ENCODE peak calls at places on chromosomes 12 and 14, in nine cellular contexts. U, K, S, O, P, Y, H, J and R are unnamed samples. For H3K9me3, the result is how much of the 10 kb centered on the place peaks cover.

GRCh38 chr12:101168000-101168399 is 42.0 kb downstream of the SLC5A8 start:
- DNase-seq in U (no peak), K (no peak), S (no peak), O (no peak), P (no peak), Y (no peak), H (no peak), J (no peak), R (no peak)

GRCh38 chr14:68020999-68021663 is 201.6 kb downstream of the RAD51B start:
- DNase-seq in U (no peak), K (no peak), S (no peak), O (no peak), P (no peak), Y (no peak), H (no peak), J (no peak), R (no peak)

GRCh38 chr12:53764630-53765029 is 12.9 kb upstream of the CISTR start:
- DNase-seq in U (no peak), K (no peak), S (no peak), O (no peak), P (no peak), Y (no peak), H (no peak), J (no peak), R (no peak)

GRCh38 chr12:33296529-33296928 is 143.1 kb downstream of the SYT10 start:
- DNase-seq in U (no peak), K (no peak), S (no peak), O (no peak), P (no peak), Y (no peak), H (no peak), J (no peak), R (no peak)

GRCh38 chr14:58796201-58796600 is 158.4 kb downstream of the DACT1 start:
- DNase-seq in U (no peak), K (no peak), S (no peak), O (no peak), P (no peak), Y (no peak), H (no peak), J (no peak), R (no peak)

GRCh38 chr14:43418314-43418713 is 1088.8 kb downstream of the FSCB start:
- DNase-seq in U (no peak), K (no peak), S (no peak), O (no peak), P (no peak), Y (no peak), H (no peak), J (no peak), R (no peak)

GRCh38 chr12:27324452-27324999 is 8.1 kb upstream of the BMAL2 start:
- DNase-seq in U (no peak), K (no peak), S (no peak), O (no peak), P (peak), Y (no peak), H (no peak), J (no peak), R (no peak)

GRCh38 chr12:79692249-79692619 is 1.5 kb upstream of the PAWR start:
- DNase-seq in U (no peak), K (no peak), S (no peak), O (no peak), P (no peak), Y (no peak), H (no peak), J (no peak), R (no peak)

GRCh38 chr14:105499256-105500035 is 8.4 kb downstream of the TEDC1 start:
- DNase-seq in U (no peak), K (peak), S (peak), O (no peak), P (no peak), Y (no peak), H (no peak), J (no peak), R (no peak)

GRCh38 chr14:38951451-38951850 is 151.6 kb downstream of the SEC23A start:
- DNase-seq in U (no peak), K (no peak), S (no peak), O (no peak), P (peak), Y (no peak), H (no peak), J (no peak), R (peak)

GRCh38 chr14:103070971-103071542 is 13.0 kb upstream of the LBHD2 start:
- DNase-seq in U (no peak), K (no peak), S (peak), O (no peak), P (peak), Y (no peak), H (peak), J (no peak), R (no peak)

GRCh38 chr12:49288412-49288853 is 6.5 kb upstream of the PRPH start:
- DNase-seq in U (no peak), K (peak), S (no peak), O (peak), P (peak), Y (peak), H (no peak), J (peak), R (peak)

GRCh38 chr14:100879194-100879593 is 24.3 kb downstream of the RTL1 start:
- DNase-seq in U (no peak), K (no peak), S (peak), O (no peak), P (no peak), Y (no peak), H (no peak), J (no peak), R (no peak)

GRCh38 chr14:81819344-81819743 is 285.7 kb upstream of the SEL1L start:
- DNase-seq in U (no peak), K (no peak), S (no peak), O (no peak), P (no peak), Y (no peak), H (no peak), J (no peak), R (no peak)

GRCh38 chr12:108576660-108577234 is 14.4 kb downstream of the ISCU start:
- DNase-seq in U (no peak), K (no peak), S (no peak), O (no peak), P (no peak), Y (no peak), H (no peak), J (no peak), R (no peak)

GRCh38 chr12:113285679-113286645 is 48.9 kb downstream of the SLC8B1 start:
- DNase-seq in U (no peak), K (no peak), S (no peak), O (no peak), P (no peak), Y (no peak), H (no peak), J (no peak), R (no peak)

GRCh38 chr12:32069071-32069470 is 37.6 kb upstream of the BICD1 start:
- DNase-seq in U (no peak), K (no peak), S (no peak), O (no peak), P (peak), Y (no peak), H (no peak), J (no peak), R (no peak)

GRCh38 chr12:524167-524951 is 64.6 kb downstream of the B4GALNT3 start:
- DNase-seq in U (no peak), K (no peak), S (no peak), O (no peak), P (no peak), Y (no peak), H (peak), J (peak), R (no peak)

GRCh38 chr14:61653507-61653906 is 41.8 kb upstream of the HIF1A start:
- DNase-seq in U (no peak), K (peak), S (peak), O (no peak), P (peak), Y (no peak), H (no peak), J (no peak), R (peak)

GRCh38 chr12:27614866-27615265 is 81.4 kb upstream of the REP15 start:
- DNase-seq in U (no peak), K (no peak), S (no peak), O (no peak), P (no peak), Y (no peak), H (no peak), J (no peak), R (no peak)

GRCh38 chr12:28137414-28137813 is 52.8 kb upstream of the CCDC91 start:
- DNase-seq in U (no peak), K (no peak), S (no peak), O (no peak), P (no peak), Y (no peak), H (no peak), J (no peak), R (no peak)

GRCh38 chr12:101078144-101078543 is 131.9 kb downstream of the SLC5A8 start:
- DNase-seq in U (no peak), K (no peak), S (no peak), O (peak), P (no peak), Y (no peak), H (no peak), J (no peak), R (no peak)

GRCh38 chr12:5988659-5989116 is 43.6 kb upstream of the ANO2 start:
- DNase-seq in U (peak), K (peak), S (peak), O (peak), P (peak), Y (peak), H (peak), J (peak), R (peak)

GRCh38 chr12:8037947-8038346 is 5.4 kb downstream of the FOXJ2 start:
- DNase-seq in U (no peak), K (no peak), S (no peak), O (no peak), P (no peak), Y (no peak), H (no peak), J (no peak), R (no peak)

GRCh38 chr12:124321556-124322270 is 26.8 kb downstream of the RFLNA start:
- DNase-seq in U (no peak), K (no peak), S (no peak), O (no peak), P (peak), Y (no peak), H (no peak), J (no peak), R (no peak)

GRCh38 chr14:69226178-69226577 is 33.8 kb upstream of the GALNT16 start:
- DNase-seq in U (no peak), K (no peak), S (no peak), O (no peak), P (no peak), Y (no peak), H (no peak), J (no peak), R (no peak)

GRCh38 chr12:86138770-86139169 is 117.4 kb downstream of the MGAT4C start:
- DNase-seq in U (no peak), K (no peak), S (no peak), O (no peak), P (no peak), Y (no peak), H (no peak), J (no peak), R (no peak)

GRCh38 chr12:106332536-106332935 is 25.0 kb upstream of the POLR3B start:
- DNase-seq in U (no peak), K (no peak), S (no peak), O (no peak), P (no peak), Y (no peak), H (no peak), J (no peak), R (no peak)

GRCh38 chr14:88834883-88835431 is 10.5 kb downstream of the TTC8 start:
- DNase-seq in U (no peak), K (no peak), S (no peak), O (no peak), P (peak), Y (no peak), H (peak), J (no peak), R (peak)

GRCh38 chr12:109863961-109864712 is 16.2 kb downstream of the GLTP start:
- DNase-seq in U (no peak), K (no peak), S (no peak), O (peak), P (peak), Y (no peak), H (peak), J (peak), R (peak)

GRCh38 chr12:111823891-111824290 is 18.1 kb upstream of the MAPKAPK5 start:
- DNase-seq in U (no peak), K (no peak), S (no peak), O (no peak), P (no peak), Y (no peak), H (peak), J (no peak), R (peak)

GRCh38 chr12:38124247-38125012 is 192.1 kb upstream of the ALG10B start:
- DNase-seq in U (no peak), K (no peak), S (no peak), O (no peak), P (no peak), Y (no peak), H (no peak), J (no peak), R (no peak)

GRCh38 chr14:92653162-92653651 is 95.2 kb downstream of the LGMN start:
- DNase-seq in U (no peak), K (no peak), S (no peak), O (peak), P (no peak), Y (no peak), H (no peak), J (no peak), R (no peak)

GRCh38 chr12:107126688-107127481 is 33.5 kb upstream of the CRY1 start:
- DNase-seq in U (no peak), K (peak), S (no peak), O (no peak), P (peak), Y (no peak), H (no peak), J (no peak), R (peak)

GRCh38 chr14:77323571-77323970 is 2.7 kb downstream of the GSTZ1 start:
- DNase-seq in U (no peak), K (no peak), S (no peak), O (no peak), P (no peak), Y (no peak), H (no peak), J (no peak), R (no peak)

GRCh38 chr12:40616383-40616900 is 75.8 kb upstream of the CNTN1 start:
- DNase-seq in U (no peak), K (no peak), S (no peak), O (no peak), P (no peak), Y (no peak), H (no peak), J (no peak), R (no peak)

GRCh38 chr12:128761305-128761880 is 62.4 kb downstream of the SLC15A4 start:
- DNase-seq in U (no peak), K (no peak), S (no peak), O (no peak), P (no peak), Y (no peak), H (no peak), J (no peak), R (peak)

GRCh38 chr12:34626363-34627157 is 604.3 kb downstream of the ALG10 start:
- DNase-seq in U (no peak), K (no peak), S (no peak), O (no peak), P (no peak), Y (no peak), H (no peak), J (no peak), R (no peak)

GRCh38 chr12:53196486-53196885 is 10.6 kb downstream of the ITGB7 start:
- DNase-seq in U (no peak), K (no peak), S (no peak), O (no peak), P (no peak), Y (no peak), H (no peak), J (no peak), R (no peak)

GRCh38 chr14:99562848-99563748 is 40.9 kb downstream of the CCDC85C start:
- DNase-seq in U (peak), K (peak), S (peak), O (no peak), P (peak), Y (no peak), H (peak), J (peak), R (no peak)

DNA sequence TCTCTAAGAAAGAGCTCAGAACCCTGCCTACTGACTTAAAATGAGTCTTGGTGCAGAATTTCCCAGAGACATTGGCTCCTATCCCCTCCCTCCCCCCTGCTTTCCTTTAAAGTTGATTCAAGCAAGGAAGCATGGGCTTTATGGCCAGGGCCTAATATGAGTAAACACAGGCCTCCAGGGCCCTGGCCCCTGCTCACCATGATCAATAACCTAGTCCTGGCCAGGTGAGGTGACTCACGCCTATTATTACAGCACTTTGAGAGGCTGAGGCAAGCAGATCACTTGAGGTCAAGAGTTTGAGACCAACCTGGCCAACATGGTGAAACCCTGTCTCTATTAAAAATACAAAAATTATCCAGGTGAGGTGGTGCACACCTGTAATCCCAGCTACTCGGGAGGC is 165.1 kb upstream of the TMCC3 start:
- DNase-seq in U (no peak), K (no peak), S (no peak), O (no peak), P (no peak), Y (no peak), H (no peak), J (no peak), R (no peak)
- H3K9me3 ChIP-seq in U (under half), K (under half), S (under half), O (under half), P (under half), Y (half or more), H (under half), J (under half), R (under half)

DNA sequence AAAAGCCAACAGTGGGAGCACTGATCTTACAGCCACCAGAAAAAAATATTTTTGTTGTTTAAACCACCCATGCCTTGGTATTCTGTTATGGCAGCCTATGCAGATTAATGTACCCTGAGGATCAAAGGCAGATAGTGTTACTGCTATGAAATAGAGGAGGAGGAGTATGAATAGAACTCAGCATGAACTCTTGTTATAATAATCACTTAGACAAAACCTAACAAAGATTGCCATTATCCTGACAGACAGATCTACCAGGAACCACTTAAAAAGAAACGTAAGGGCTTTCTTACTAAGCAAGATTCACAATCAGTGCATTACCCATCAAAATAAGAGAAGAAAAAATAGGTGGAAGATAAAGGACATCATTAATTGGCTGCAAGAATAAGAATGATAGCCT is 558.3 kb downstream of the GALC start:
- DNase-seq in U (no peak), K (no peak), S (no peak), O (no peak), P (no peak), Y (no peak), H (no peak), J (no peak), R (no peak)
- H3K4me3 ChIP-seq in U (no peak), K (no peak), S (no peak), O (no peak), P (no peak), Y (no peak), H (no peak), J (no peak), R (no peak)

DNA sequence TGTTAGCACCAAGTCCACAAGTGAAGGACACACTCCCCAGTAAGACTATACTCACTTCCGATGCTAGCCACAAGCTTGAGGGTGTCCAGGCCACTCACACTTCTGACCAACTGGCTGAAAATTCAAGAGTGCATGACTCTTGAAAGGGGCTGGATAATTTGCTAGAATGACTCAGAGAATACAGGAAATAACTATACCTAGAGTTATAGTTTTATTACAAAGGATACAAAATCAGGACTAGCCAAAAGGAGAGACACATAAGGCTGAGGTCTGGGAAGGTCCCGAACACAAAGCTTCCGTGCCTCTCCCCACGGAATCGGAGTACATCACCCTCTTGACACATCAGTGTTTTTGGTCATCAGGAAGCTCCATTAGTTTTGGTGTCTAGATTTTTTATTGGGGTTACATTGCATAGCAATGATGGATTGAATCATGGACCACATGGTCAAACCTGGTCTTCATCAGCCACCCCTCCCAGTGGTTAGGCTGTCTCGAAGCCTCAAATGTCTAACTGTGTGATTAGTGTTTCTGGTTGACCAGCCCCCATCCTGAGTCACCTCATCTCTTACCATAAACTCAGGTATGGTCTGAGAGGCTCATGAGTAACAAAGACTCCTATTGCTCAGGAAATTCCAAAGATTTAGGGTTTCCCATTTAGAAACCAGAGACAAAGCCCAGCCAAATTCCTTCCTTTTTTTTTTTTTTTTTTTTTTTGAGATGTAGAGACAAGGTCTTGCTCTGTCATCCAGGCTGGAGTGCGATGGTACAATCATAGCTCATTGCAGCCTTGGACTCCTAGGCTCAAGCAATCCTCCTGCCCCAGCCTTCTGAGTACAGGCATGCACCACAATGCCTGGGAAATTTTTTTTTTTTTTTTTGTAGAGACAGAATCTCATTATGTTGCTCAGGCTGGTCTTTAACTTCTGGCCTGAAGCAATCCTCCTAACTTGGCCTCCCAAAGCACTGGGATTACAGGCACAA is 472.0 kb upstream of the TBX3 start:
- DNase-seq in U (no peak), K (no peak), S (no peak), O (no peak), P (peak), Y (no peak), H (peak), J (no peak), R (peak)
- H3K9me3 ChIP-seq in U (under half), K (under half), S (under half), O (under half), P (under half), Y (under half), H (under half), J (under half), R (under half)

DNA sequence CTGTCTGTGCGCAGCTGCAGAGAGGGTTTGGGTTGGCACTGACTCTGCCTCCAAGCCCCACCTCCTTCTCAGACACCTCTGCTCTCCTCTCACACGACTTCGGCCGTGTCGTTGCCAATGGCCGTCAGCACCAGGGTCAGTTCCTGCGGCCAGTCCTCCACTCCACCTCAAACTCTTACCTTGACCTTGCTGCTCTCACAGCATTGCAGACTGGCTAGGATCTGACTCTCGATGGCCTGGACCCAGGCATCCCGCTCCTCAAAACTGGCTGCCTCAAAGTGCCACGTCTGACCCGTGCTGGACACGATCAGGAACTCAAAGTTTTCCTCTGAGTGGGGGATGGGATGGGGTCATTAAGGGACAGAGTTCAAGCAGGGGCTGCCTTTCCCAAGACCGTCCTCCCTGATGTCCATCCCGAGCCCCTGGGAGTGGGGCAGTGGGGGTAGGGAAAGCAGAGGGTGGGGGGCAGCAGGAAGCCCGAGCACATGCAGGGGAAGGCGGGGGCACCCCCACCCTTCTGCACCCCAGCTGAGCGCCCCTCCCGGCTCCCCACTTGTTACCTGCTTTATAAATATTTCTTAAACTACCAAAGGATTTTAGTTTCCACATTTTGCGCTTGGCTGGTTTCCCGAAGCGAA is 10.7 kb downstream of the AGAP2 start:
- DNase-seq in U (no peak), K (no peak), S (no peak), O (no peak), P (no peak), Y (no peak), H (peak), J (peak), R (no peak)
- H3K4me3 ChIP-seq in U (no peak), K (no peak), S (no peak), O (no peak), P (no peak), Y (no peak), H (no peak), J (no peak), R (no peak)